ENCODE peak calls at places on chromosomes 13 and 19, in five cellular contexts. S is activated CD4-positive, alpha-beta T cell treated with anti-CD3 and anti-CD28 coated beads, Interleukin-2, amount 50 U/mL, for 24 hours; U is epithelial cell of prostate; X is stimulated activated CD4-positive, alpha-beta T cell treated with anti-CD3 and anti-CD28 coated beads, Interleukin-4, amount 100 ng/mL, for 48 hours; P is pons. C is an unnamed sample.

GRCh38 chr13:38308736-38309135 is 40.9 kb upstream of the UFM1 start:
- DNase-seq in U (peak; percentile 96), P (no peak), S (no peak), X (no peak), C (no peak)

GRCh38 chr13:91286317-91286716 is 61.2 kb upstream of the MIR17HG start:
- DNase-seq in P (no peak), S (no peak), U (no peak), X (no peak), C (no peak)

GRCh38 chr19:55654833-55655647 is at the start of gene U2AF2:
- DNase-seq in U (no peak), P (peak; percentile 94), X (peak; percentile 98), S (peak; percentile 91), C (peak; percentile 94)

GRCh38 chr19:46573679-46574522 is 27.2 kb upstream of the CALM3 start:
- DNase-seq in P (no peak), X (no peak), S (no peak), U (no peak), C (no peak)

GRCh38 chr13:58852076-58852475 is 1220.5 kb downstream of the PCDH17 start:
- DNase-seq in S (no peak), U (no peak), X (no peak), P (no peak), C (no peak)

GRCh38 chr19:19615086-19615485 is 3.4 kb downstream of the PBX4 start:
- DNase-seq in U (no peak), X (no peak), P (no peak), S (no peak), C (no peak)

GRCh38 chr19:3207466-3208242 is 16.8 kb upstream of the CELF5 start:
- DNase-seq in S (no peak), U (no peak), X (no peak), P (no peak), C (no peak)

GRCh38 chr13:96273196-96273595 is 183.3 kb downstream of the HS6ST3 start:
- DNase-seq in X (no peak), S (no peak), P (no peak), U (no peak), C (no peak)

GRCh38 chr19:17847538-17848366 is at the start of gene JAK3:
- DNase-seq in P (peak; percentile 22), X (peak; percentile 87), U (no peak), S (peak; percentile 83), C (no peak)

GRCh38 chr13:36329355-36329754 is 16.8 kb downstream of the SPART start:
- DNase-seq in P (no peak), X (no peak), S (no peak), U (no peak), C (no peak)

GRCh38 chr19:38210458-38210987 is 13.5 kb downstream of the DPF1 start:
- DNase-seq in U (no peak), P (peak; percentile 49), X (no peak), S (no peak), C (no peak)

GRCh38 chr19:48658483-48658882 is 12.5 kb upstream of the CA11 start:
- DNase-seq in X (no peak), P (no peak), U (no peak), S (no peak), C (no peak)

GRCh38 chr13:77319536-77319935 is 7.4 kb downstream of the MYCBP2 start:
- DNase-seq in S (no peak), X (no peak), U (no peak), P (no peak), C (no peak)

GRCh38 chr13:97262058-97262457 is 39.9 kb downstream of the MBNL2 start:
- DNase-seq in S (no peak), X (no peak), U (no peak), P (no peak), C (no peak)

GRCh38 chr19:6250909-6251308 is 28.9 kb downstream of the MLLT1 start:
- DNase-seq in U (no peak), P (no peak), X (no peak), S (no peak), C (no peak)

GRCh38 chr13:98921786-98922185 is 56.1 kb downstream of the DOCK9 start:
- DNase-seq in X (no peak), S (no peak), U (no peak), P (peak; percentile 96), C (no peak)

GRCh38 chr19:57771417-57771816 is 1.9 kb downstream of the ZNF586 start:
- DNase-seq in P (no peak), S (no peak), X (no peak), U (no peak), C (no peak)

GRCh38 chr13:30776661-30777060 is 41.3 kb downstream of the ALOX5AP start:
- DNase-seq in X (no peak), P (no peak), U (no peak), S (no peak), C (no peak)

GRCh38 chr19:40425450-40426287 is at the start of gene SERTAD1:
- DNase-seq in S (peak; percentile 100), P (peak; percentile 99), X (peak; percentile 100), U (peak; percentile 95), C (peak; percentile 98)

C was measured in HuH-7.5.